ENCODE peak calls at places on chromosomes 1 and 21, in four cellular contexts. One of them, this sample, is unnamed.

GRCh38 chr1:236830560-236830959 is 35.5 kb downstream of the MTR start:
- DNase-seq in body of pancreas: no peak
- DNase-seq in aorta: no peak
- DNase-seq in naive thymus-derived CD4-positive, alpha-beta T cell: no peak
- DNase-seq in this sample: no peak

GRCh38 chr1:113963281-113963906 is 15.9 kb upstream of the OLFML3 start:
- DNase-seq in body of pancreas: no peak
- DNase-seq in naive thymus-derived CD4-positive, alpha-beta T cell: no peak
- DNase-seq in aorta: no peak
- DNase-seq in this sample: no peak

GRCh38 chr1:3746389-3746783 is 5.9 kb upstream of the CCDC27 start:
- DNase-seq in aorta: no peak
- DNase-seq in body of pancreas: no peak
- DNase-seq in naive thymus-derived CD4-positive, alpha-beta T cell: no peak
- DNase-seq in this sample: peak; percentile 47

GRCh38 chr21:44293551-44294231 is 6.2 kb upstream of the PFKL start:
- DNase-seq in naive thymus-derived CD4-positive, alpha-beta T cell: peak; percentile 16
- DNase-seq in body of pancreas: no peak
- DNase-seq in aorta: no peak
- DNase-seq in this sample: no peak

GRCh38 chr1:58909162-58909560 is 125.3 kb upstream of the JUN start:
- DNase-seq in aorta: no peak
- DNase-seq in body of pancreas: no peak
- DNase-seq in naive thymus-derived CD4-positive, alpha-beta T cell: no peak
- DNase-seq in this sample: no peak

GRCh38 chr1:50110656-50111055 is 1.9 kb downstream of the ELAVL4 start:
- DNase-seq in naive thymus-derived CD4-positive, alpha-beta T cell: no peak
- DNase-seq in aorta: no peak
- DNase-seq in body of pancreas: peak; percentile 13
- DNase-seq in this sample: no peak

GRCh38 chr1:236307437-236307836 is 25.7 kb upstream of the ERO1B start:
- DNase-seq in naive thymus-derived CD4-positive, alpha-beta T cell: no peak
- DNase-seq in body of pancreas: no peak
- DNase-seq in aorta: no peak
- DNase-seq in this sample: no peak

GRCh38 chr1:223062177-223062576 is 80.9 kb downstream of the TLR5 start:
- DNase-seq in naive thymus-derived CD4-positive, alpha-beta T cell: no peak
- DNase-seq in aorta: no peak
- DNase-seq in body of pancreas: no peak
- DNase-seq in this sample: no peak

DNA sequence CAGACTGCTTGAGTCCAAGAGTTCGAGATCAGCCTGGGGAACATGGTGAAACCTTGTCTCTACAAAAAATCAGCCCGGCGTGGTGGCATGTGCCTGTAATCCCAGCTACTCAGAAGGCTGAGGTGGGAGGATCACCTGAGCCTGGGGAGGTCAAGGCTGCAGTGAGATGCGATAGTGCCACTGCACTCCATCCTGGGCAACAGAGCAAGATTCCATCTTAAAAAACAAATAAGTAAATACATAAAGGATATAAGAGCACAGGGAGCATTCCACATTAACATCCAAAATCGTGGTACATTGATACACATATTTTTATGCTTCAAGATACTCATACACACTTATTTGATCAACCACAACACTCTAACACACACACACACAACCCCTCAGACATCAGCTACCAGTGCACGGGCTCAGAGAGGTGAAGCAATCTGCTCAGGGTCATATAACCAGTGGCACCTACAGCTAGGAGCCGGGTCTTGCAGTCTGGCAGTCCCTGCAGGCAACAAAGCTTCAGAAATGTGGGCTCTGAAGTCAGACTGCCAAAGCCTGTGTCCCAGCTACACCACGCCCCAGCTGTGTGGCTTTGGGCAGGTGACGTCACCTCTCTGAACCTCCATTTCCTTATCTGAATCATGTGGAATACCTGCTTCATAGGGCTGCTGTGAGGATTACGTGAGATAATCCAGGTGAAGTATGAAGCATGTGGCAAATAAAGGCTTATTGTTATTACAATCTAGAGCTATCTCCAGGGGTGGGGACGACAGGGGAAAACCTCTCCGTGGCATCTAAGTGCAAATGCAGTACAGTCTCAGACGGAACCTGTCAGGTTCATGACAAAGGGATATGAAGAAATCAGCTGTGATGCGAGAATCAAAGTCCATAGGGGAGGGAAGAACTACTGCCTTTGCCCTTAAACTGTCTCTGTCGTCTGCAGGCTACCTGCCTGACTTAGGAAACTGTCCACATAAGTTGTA is 4.8 kb upstream of the CRYBG2 start:
- DNase-seq in naive thymus-derived CD4-positive, alpha-beta T cell: peak; percentile 88
- DNase-seq in aorta: no peak
- DNase-seq in body of pancreas: peak; percentile 49
- DNase-seq in this sample: no peak
- H3K27ac ChIP-seq in naive thymus-derived CD4-positive, alpha-beta T cell: no peak overlapping the region
- H3K27ac ChIP-seq in aorta: no peak overlapping the region
- H3K27ac ChIP-seq in body of pancreas: no peak overlapping the region
- H3K27ac ChIP-seq in this sample: peak overlapping the region; percentile 39

DNA sequence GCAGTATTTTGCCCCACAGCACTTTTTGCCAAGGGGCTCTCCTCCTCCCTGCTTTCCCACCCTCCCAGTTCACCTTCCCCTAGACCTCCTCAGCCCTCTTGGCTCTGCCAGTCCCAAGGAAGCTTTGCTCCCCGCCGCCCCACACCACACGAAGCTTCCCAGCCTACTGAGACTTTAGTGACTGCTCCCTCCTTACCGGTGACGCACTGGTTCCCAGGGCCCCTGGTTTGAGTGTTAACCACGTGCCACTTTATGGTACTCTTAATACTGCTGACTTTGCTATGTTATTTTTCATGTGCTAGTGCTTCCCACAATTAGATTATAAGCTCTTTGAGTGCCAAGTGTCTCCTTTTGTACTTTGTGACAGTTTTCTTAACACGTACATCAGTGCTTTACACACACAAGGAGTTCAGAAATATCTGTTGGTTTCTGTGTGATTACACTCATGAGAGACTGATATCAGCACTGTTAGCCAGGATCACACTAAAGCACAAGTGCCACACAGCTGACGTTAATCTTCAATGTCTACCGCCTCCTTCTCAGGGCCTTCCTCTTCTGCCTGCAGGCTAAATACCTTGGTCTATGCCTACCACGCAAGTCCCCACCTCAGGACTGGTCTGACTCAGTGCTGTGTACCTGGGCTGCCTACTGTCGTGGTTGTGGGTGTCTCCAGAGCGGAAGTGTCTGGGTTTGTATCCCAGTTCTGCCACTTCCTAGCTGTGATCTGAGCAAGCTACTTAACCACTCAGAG is 61.0 kb downstream of the DNTTIP2 start:
- DNase-seq in aorta: no peak
- DNase-seq in naive thymus-derived CD4-positive, alpha-beta T cell: no peak
- DNase-seq in body of pancreas: no peak
- DNase-seq in this sample: no peak
- H3K27ac ChIP-seq in aorta: no peak overlapping the region
- H3K27ac ChIP-seq in naive thymus-derived CD4-positive, alpha-beta T cell: no peak overlapping the region
- H3K27ac ChIP-seq in body of pancreas: no peak overlapping the region
- H3K27ac ChIP-seq in this sample: peak overlapping the region; percentile 89

GRCh38 chr1:2468540-2468939 is 7.5 kb upstream of the PLCH2 start:
- DNase-seq in naive thymus-derived CD4-positive, alpha-beta T cell: no peak
- DNase-seq in aorta: no peak
- DNase-seq in body of pancreas: no peak
- DNase-seq in this sample: no peak
- H3K27ac ChIP-seq in naive thymus-derived CD4-positive, alpha-beta T cell: no peak overlapping the region
- H3K27ac ChIP-seq in aorta: no peak overlapping the region
- H3K27ac ChIP-seq in body of pancreas: no peak overlapping the region
- H3K27ac ChIP-seq in this sample: no peak overlapping the region

DNA sequence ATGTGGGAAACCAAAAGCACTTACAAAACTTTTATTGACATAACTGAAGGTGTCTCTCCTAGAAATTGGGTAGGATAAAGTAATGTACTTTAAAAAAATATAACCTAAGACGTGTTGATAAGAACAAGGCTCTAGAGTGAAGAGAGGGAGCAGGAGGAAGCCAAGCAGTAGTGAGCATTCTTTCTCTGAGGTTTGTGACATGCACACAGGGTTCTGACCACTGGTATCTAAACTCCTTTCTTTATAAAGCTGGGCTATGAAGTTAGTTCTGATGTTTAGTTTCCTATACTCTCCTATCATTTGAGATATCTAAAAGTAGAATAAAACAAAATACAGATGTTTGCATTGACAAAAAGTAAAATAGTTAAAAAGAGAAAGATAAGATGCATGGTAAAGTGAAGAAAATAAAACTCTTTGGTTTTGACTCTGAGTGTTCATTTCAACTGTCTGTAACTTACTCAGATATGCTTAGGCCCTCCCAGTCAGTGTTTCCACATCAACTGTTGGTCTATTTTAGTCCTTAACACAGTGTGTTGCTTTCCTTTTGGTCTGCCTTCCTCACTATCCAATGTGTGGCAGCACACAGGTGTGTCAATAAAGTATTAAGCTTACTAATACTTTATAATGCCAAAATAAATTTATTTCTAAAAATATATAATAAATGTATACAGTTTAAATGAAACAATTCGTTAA is 543.5 kb downstream of the PTPRC start:
- DNase-seq in body of pancreas: no peak
- DNase-seq in aorta: no peak
- DNase-seq in naive thymus-derived CD4-positive, alpha-beta T cell: no peak
- DNase-seq in this sample: no peak
- H3K27ac ChIP-seq in body of pancreas: no peak overlapping the region
- H3K27ac ChIP-seq in aorta: no peak overlapping the region
- H3K27ac ChIP-seq in naive thymus-derived CD4-positive, alpha-beta T cell: no peak overlapping the region
- H3K27ac ChIP-seq in this sample: no peak overlapping the region

DNA sequence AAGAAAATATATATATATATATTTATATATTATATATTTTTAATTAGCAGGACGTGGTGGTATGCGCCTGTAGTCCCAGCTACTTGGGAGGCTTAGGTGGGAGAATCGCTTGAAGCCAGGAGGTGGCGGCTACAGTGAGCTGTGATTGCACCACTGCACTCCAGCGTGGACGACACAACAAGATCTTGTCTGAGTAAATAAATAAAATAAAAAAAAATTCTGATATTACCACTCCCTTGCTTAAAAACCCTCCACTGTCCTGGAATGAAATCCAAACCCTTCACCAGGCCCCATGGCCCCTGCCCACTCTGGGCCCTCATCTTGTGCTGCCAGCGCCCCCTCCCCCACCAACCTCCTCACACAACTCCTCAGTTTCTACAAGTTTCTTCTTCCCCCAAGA is 1.7 kb upstream of the ECE1 start:
- DNase-seq in aorta: no peak
- DNase-seq in body of pancreas: no peak
- DNase-seq in naive thymus-derived CD4-positive, alpha-beta T cell: no peak
- DNase-seq in this sample: no peak
- H3K27ac ChIP-seq in aorta: no peak overlapping the region
- H3K27ac ChIP-seq in body of pancreas: no peak overlapping the region
- H3K27ac ChIP-seq in naive thymus-derived CD4-positive, alpha-beta T cell: peak overlapping the region; percentile 94
- H3K27ac ChIP-seq in this sample: no peak overlapping the region

DNA sequence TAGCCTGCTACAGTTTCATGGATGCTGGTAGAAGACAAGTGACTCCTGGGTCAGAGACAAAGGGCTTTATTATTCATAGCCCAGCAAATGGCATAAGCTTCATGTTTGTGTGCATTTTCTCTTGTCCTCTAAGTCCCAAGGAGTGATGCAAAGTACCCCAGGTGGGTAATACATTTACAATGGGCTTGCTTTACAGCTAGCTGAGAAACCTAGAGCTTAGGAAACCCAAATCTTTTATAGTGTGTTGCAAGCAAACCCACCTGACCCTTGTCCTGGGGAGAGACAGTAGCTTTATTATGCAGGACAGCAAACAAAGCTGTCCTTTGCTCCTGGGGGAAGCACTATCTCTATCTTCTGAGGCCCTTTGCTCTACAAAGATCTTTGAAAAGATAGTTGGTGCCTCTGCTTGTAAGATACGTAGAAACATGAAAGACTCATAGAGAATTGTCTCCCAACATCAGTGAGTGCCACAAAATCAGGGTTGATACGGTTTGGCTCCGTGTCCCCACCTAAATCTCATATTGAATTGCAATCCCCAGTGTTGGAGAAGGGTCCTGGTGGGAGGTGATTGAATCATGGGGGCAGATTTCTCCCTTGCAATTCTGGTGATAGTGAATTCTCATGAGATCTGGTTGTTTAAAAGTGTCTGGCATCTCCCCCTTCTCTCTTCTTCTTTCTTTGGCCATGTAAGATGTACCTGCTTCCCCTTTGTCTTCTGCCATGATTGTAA is 315.8 kb upstream of the USP24 start:
- DNase-seq in body of pancreas: no peak
- DNase-seq in naive thymus-derived CD4-positive, alpha-beta T cell: no peak
- DNase-seq in aorta: no peak
- DNase-seq in this sample: no peak
- H3K27ac ChIP-seq in body of pancreas: no peak overlapping the region
- H3K27ac ChIP-seq in naive thymus-derived CD4-positive, alpha-beta T cell: no peak overlapping the region
- H3K27ac ChIP-seq in aorta: no peak overlapping the region
- H3K27ac ChIP-seq in this sample: no peak overlapping the region

DNA sequence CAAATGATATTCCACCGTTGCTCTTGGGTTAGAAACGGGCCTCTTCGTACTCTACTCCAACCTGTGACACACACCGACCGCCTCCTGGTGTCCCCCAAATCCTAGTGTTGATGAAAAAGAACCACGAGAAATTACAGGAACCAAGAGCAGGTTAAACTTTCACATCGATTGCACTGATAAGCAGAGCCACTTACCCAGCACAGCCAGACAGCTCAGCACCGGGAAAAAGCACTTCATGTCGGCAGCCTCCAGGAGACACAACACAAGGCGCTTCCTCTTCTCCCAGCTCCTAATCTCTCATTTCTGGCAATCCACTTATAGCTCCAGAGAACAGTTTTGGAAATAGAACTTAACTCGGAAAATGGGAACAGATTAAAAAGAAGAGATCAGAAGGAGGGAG is 1.4 kb downstream of the IGSF3 start:
- DNase-seq in naive thymus-derived CD4-positive, alpha-beta T cell: no peak
- DNase-seq in aorta: no peak
- DNase-seq in body of pancreas: no peak
- DNase-seq in this sample: no peak
- H3K27ac ChIP-seq in naive thymus-derived CD4-positive, alpha-beta T cell: no peak overlapping the region
- H3K27ac ChIP-seq in aorta: no peak overlapping the region
- H3K27ac ChIP-seq in body of pancreas: no peak overlapping the region
- H3K27ac ChIP-seq in this sample: no peak overlapping the region

GRCh38 chr1:185539277-185539943 is 194.8 kb upstream of the HMCN1 start:
- DNase-seq in naive thymus-derived CD4-positive, alpha-beta T cell: no peak
- DNase-seq in body of pancreas: no peak
- DNase-seq in aorta: no peak
- DNase-seq in this sample: no peak
- H3K27ac ChIP-seq in naive thymus-derived CD4-positive, alpha-beta T cell: no peak overlapping the region
- H3K27ac ChIP-seq in body of pancreas: no peak overlapping the region
- H3K27ac ChIP-seq in aorta: no peak overlapping the region
- H3K27ac ChIP-seq in this sample: no peak overlapping the region

GRCh38 chr1:202405928-202406327 is 57.4 kb downstream of the PPP1R12B start:
- DNase-seq in naive thymus-derived CD4-positive, alpha-beta T cell: no peak
- DNase-seq in body of pancreas: no peak
- DNase-seq in aorta: no peak
- DNase-seq in this sample: no peak
- H3K27ac ChIP-seq in naive thymus-derived CD4-positive, alpha-beta T cell: no peak overlapping the region
- H3K27ac ChIP-seq in body of pancreas: no peak overlapping the region
- H3K27ac ChIP-seq in aorta: no peak overlapping the region
- H3K27ac ChIP-seq in this sample: no peak overlapping the region

This sample was measured in RWPE2.